ENCODE peak calls at places on chromosome X, in five cellular contexts. One of them, this sample, is unnamed.

GRCh38 chrX:130523460-130524394 is 121.9 kb downstream of the RBMX2 start:
- DNase-seq in cardiac fibroblast: peak
- DNase-seq in caudate nucleus: peak
- DNase-seq in KBM-7: no peak
- DNase-seq in activated CD8-positive, alpha-beta memory T cell treated with anti-CD3 and anti-CD28 coated beads for 48 hours: no peak
- DNase-seq in this sample: peak

GRCh38 chrX:106802063-106802387 is 448 bp upstream of the TBC1D8B start:
- DNase-seq in caudate nucleus: no peak
- DNase-seq in KBM-7: no peak
- DNase-seq in activated CD8-positive, alpha-beta memory T cell treated with anti-CD3 and anti-CD28 coated beads for 48 hours: no peak
- DNase-seq in cardiac fibroblast: no peak
- DNase-seq in this sample: no peak

GRCh38 chrX:48466696-48467095 is 3.4 kb downstream of the SLC38A5 start:
- DNase-seq in activated CD8-positive, alpha-beta memory T cell treated with anti-CD3 and anti-CD28 coated beads for 48 hours: no peak
- DNase-seq in cardiac fibroblast: no peak
- DNase-seq in KBM-7: no peak
- DNase-seq in caudate nucleus: no peak
- DNase-seq in this sample: no peak

GRCh38 chrX:136616987-136617685 is 30.8 kb upstream of the CD40LG start:
- DNase-seq in KBM-7: no peak
- DNase-seq in caudate nucleus: no peak
- DNase-seq in activated CD8-positive, alpha-beta memory T cell treated with anti-CD3 and anti-CD28 coated beads for 48 hours: no peak
- DNase-seq in cardiac fibroblast: no peak
- DNase-seq in this sample: no peak

GRCh38 chrX:50812995-50813842 is 775 bp downstream of the SHROOM4 start:
- DNase-seq in activated CD8-positive, alpha-beta memory T cell treated with anti-CD3 and anti-CD28 coated beads for 48 hours: no peak
- DNase-seq in KBM-7: no peak
- DNase-seq in cardiac fibroblast: peak
- DNase-seq in caudate nucleus: no peak
- DNase-seq in this sample: peak

GRCh38 chrX:153927686-153927935 is 1.5 kb upstream of the ARHGAP4 start:
- DNase-seq in cardiac fibroblast: no peak
- DNase-seq in caudate nucleus: no peak
- DNase-seq in KBM-7: no peak
- DNase-seq in activated CD8-positive, alpha-beta memory T cell treated with anti-CD3 and anti-CD28 coated beads for 48 hours: no peak
- DNase-seq in this sample: no peak

GRCh38 chrX:1673337-1673736 is 58.5 kb downstream of the ASMT start:
- DNase-seq in caudate nucleus: no peak
- DNase-seq in KBM-7: peak
- DNase-seq in activated CD8-positive, alpha-beta memory T cell treated with anti-CD3 and anti-CD28 coated beads for 48 hours: no peak
- DNase-seq in cardiac fibroblast: peak
- DNase-seq in this sample: no peak

GRCh38 chrX:108494416-108495095 is 54.9 kb downstream of the COL4A5 start:
- DNase-seq in activated CD8-positive, alpha-beta memory T cell treated with anti-CD3 and anti-CD28 coated beads for 48 hours: no peak
- DNase-seq in cardiac fibroblast: peak
- DNase-seq in caudate nucleus: no peak
- DNase-seq in KBM-7: no peak
- DNase-seq in this sample: no peak

GRCh38 chrX:47078129-47079043 is at the start of gene RGN:
- DNase-seq in cardiac fibroblast: no peak
- DNase-seq in activated CD8-positive, alpha-beta memory T cell treated with anti-CD3 and anti-CD28 coated beads for 48 hours: no peak
- DNase-seq in caudate nucleus: no peak
- DNase-seq in KBM-7: no peak
- DNase-seq in this sample: no peak

GRCh38 chrX:5915783-5916182 is 312.9 kb downstream of the NLGN4X start:
- DNase-seq in activated CD8-positive, alpha-beta memory T cell treated with anti-CD3 and anti-CD28 coated beads for 48 hours: no peak
- DNase-seq in caudate nucleus: no peak
- DNase-seq in KBM-7: no peak
- DNase-seq in cardiac fibroblast: no peak
- DNase-seq in this sample: no peak

GRCh38 chrX:69117876-69118526 is 47.3 kb downstream of the PJA1 start:
- DNase-seq in activated CD8-positive, alpha-beta memory T cell treated with anti-CD3 and anti-CD28 coated beads for 48 hours: no peak
- DNase-seq in caudate nucleus: no peak
- DNase-seq in cardiac fibroblast: no peak
- DNase-seq in KBM-7: no peak
- DNase-seq in this sample: no peak

GRCh38 chrX:103554687-103555417 is 30.5 kb upstream of the TCEAL4 start:
- DNase-seq in activated CD8-positive, alpha-beta memory T cell treated with anti-CD3 and anti-CD28 coated beads for 48 hours: peak
- DNase-seq in caudate nucleus: peak
- DNase-seq in cardiac fibroblast: peak
- DNase-seq in KBM-7: no peak
- DNase-seq in this sample: no peak

GRCh38 chrX:69424161-69424560 is 80.0 kb upstream of the NALF2 start:
- DNase-seq in KBM-7: peak
- DNase-seq in activated CD8-positive, alpha-beta memory T cell treated with anti-CD3 and anti-CD28 coated beads for 48 hours: no peak
- DNase-seq in caudate nucleus: no peak
- DNase-seq in cardiac fibroblast: peak
- DNase-seq in this sample: no peak

GRCh38 chrX:14581081-14581480 is 51.7 kb downstream of the GLRA2 start:
- DNase-seq in activated CD8-positive, alpha-beta memory T cell treated with anti-CD3 and anti-CD28 coated beads for 48 hours: no peak
- DNase-seq in cardiac fibroblast: no peak
- DNase-seq in caudate nucleus: no peak
- DNase-seq in KBM-7: no peak
- DNase-seq in this sample: no peak

GRCh38 chrX:153649915-153650782 is 3.1 kb downstream of the DUSP9 start:
- DNase-seq in caudate nucleus: no peak
- DNase-seq in KBM-7: no peak
- DNase-seq in cardiac fibroblast: no peak
- DNase-seq in activated CD8-positive, alpha-beta memory T cell treated with anti-CD3 and anti-CD28 coated beads for 48 hours: no peak
- DNase-seq in this sample: peak

GRCh38 chrX:4179031-4179430 is 465.6 kb upstream of the PRKX start:
- DNase-seq in cardiac fibroblast: no peak
- DNase-seq in KBM-7: no peak
- DNase-seq in activated CD8-positive, alpha-beta memory T cell treated with anti-CD3 and anti-CD28 coated beads for 48 hours: no peak
- DNase-seq in caudate nucleus: no peak
- DNase-seq in this sample: no peak

GRCh38 chrX:64204701-64205440 is 637 bp downstream of the AMER1 start:
- DNase-seq in cardiac fibroblast: peak
- DNase-seq in KBM-7: peak
- DNase-seq in activated CD8-positive, alpha-beta memory T cell treated with anti-CD3 and anti-CD28 coated beads for 48 hours: no peak
- DNase-seq in caudate nucleus: peak
- DNase-seq in this sample: no peak

GRCh38 chrX:16839852-16840460 is 30.2 kb downstream of the RBBP7 start:
- DNase-seq in cardiac fibroblast: peak
- DNase-seq in caudate nucleus: peak
- DNase-seq in activated CD8-positive, alpha-beta memory T cell treated with anti-CD3 and anti-CD28 coated beads for 48 hours: no peak
- DNase-seq in KBM-7: no peak
- DNase-seq in this sample: no peak

GRCh38 chrX:43562372-43562771 is 93.7 kb upstream of the MAOA start:
- DNase-seq in caudate nucleus: no peak
- DNase-seq in activated CD8-positive, alpha-beta memory T cell treated with anti-CD3 and anti-CD28 coated beads for 48 hours: no peak
- DNase-seq in cardiac fibroblast: peak
- DNase-seq in KBM-7: no peak
- DNase-seq in this sample: no peak

GRCh38 chrX:139759637-139760036 is 51.7 kb upstream of the MCF2 start:
- DNase-seq in caudate nucleus: no peak
- DNase-seq in cardiac fibroblast: peak
- DNase-seq in KBM-7: peak
- DNase-seq in activated CD8-positive, alpha-beta memory T cell treated with anti-CD3 and anti-CD28 coated beads for 48 hours: no peak
- DNase-seq in this sample: no peak

GRCh38 chrX:57156397-57157049 is 19.3 kb upstream of the SPIN2A start:
- DNase-seq in caudate nucleus: no peak
- DNase-seq in KBM-7: peak
- DNase-seq in activated CD8-positive, alpha-beta memory T cell treated with anti-CD3 and anti-CD28 coated beads for 48 hours: no peak
- DNase-seq in cardiac fibroblast: peak
- DNase-seq in this sample: no peak

GRCh38 chrX:104668550-104668949 is 102.6 kb downstream of the IL1RAPL2 start:
- DNase-seq in caudate nucleus: no peak
- DNase-seq in KBM-7: peak
- DNase-seq in cardiac fibroblast: peak
- DNase-seq in activated CD8-positive, alpha-beta memory T cell treated with anti-CD3 and anti-CD28 coated beads for 48 hours: no peak
- DNase-seq in this sample: no peak

GRCh38 chrX:74521961-74522833 is 92.2 kb downstream of the RLIM start:
- DNase-seq in cardiac fibroblast: no peak
- DNase-seq in caudate nucleus: no peak
- DNase-seq in KBM-7: no peak
- DNase-seq in activated CD8-positive, alpha-beta memory T cell treated with anti-CD3 and anti-CD28 coated beads for 48 hours: no peak
- DNase-seq in this sample: no peak

GRCh38 chrX:55839480-55839879 is 121.9 kb downstream of the RRAGB start:
- DNase-seq in caudate nucleus: no peak
- DNase-seq in activated CD8-positive, alpha-beta memory T cell treated with anti-CD3 and anti-CD28 coated beads for 48 hours: no peak
- DNase-seq in cardiac fibroblast: no peak
- DNase-seq in KBM-7: no peak
- DNase-seq in this sample: no peak

GRCh38 chrX:39196192-39197102 is 395.2 kb downstream of the MID1IP1 start:
- DNase-seq in cardiac fibroblast: peak
- DNase-seq in activated CD8-positive, alpha-beta memory T cell treated with anti-CD3 and anti-CD28 coated beads for 48 hours: no peak
- DNase-seq in caudate nucleus: no peak
- DNase-seq in KBM-7: peak
- DNase-seq in this sample: no peak

GRCh38 chrX:68183612-68184214 is 249.6 kb downstream of the OPHN1 start:
- DNase-seq in activated CD8-positive, alpha-beta memory T cell treated with anti-CD3 and anti-CD28 coated beads for 48 hours: no peak
- DNase-seq in caudate nucleus: no peak
- DNase-seq in cardiac fibroblast: peak
- DNase-seq in KBM-7: peak
- DNase-seq in this sample: no peak

GRCh38 chrX:107676559-107677378 is 48.5 kb downstream of the PRPS1 start:
- DNase-seq in KBM-7: peak
- DNase-seq in caudate nucleus: peak
- DNase-seq in cardiac fibroblast: peak
- DNase-seq in activated CD8-positive, alpha-beta memory T cell treated with anti-CD3 and anti-CD28 coated beads for 48 hours: no peak
- DNase-seq in this sample: no peak

GRCh38 chrX:84046403-84046984 is 141.5 kb downstream of the RPS6KA6 start:
- DNase-seq in caudate nucleus: no peak
- DNase-seq in activated CD8-positive, alpha-beta memory T cell treated with anti-CD3 and anti-CD28 coated beads for 48 hours: peak
- DNase-seq in cardiac fibroblast: peak
- DNase-seq in KBM-7: peak
- DNase-seq in this sample: no peak

GRCh38 chrX:43677993-43678392 is 21.9 kb downstream of the MAOA start:
- DNase-seq in caudate nucleus: no peak
- DNase-seq in cardiac fibroblast: no peak
- DNase-seq in activated CD8-positive, alpha-beta memory T cell treated with anti-CD3 and anti-CD28 coated beads for 48 hours: no peak
- DNase-seq in KBM-7: no peak
- DNase-seq in this sample: no peak

GRCh38 chrX:120517936-120518335 is 42.8 kb downstream of the CUL4B start:
- DNase-seq in caudate nucleus: no peak
- DNase-seq in cardiac fibroblast: peak
- DNase-seq in KBM-7: no peak
- DNase-seq in activated CD8-positive, alpha-beta memory T cell treated with anti-CD3 and anti-CD28 coated beads for 48 hours: no peak
- DNase-seq in this sample: no peak

GRCh38 chrX:17160971-17161370 is 214.0 kb upstream of the NHS start:
- DNase-seq in KBM-7: peak
- DNase-seq in cardiac fibroblast: no peak
- DNase-seq in caudate nucleus: no peak
- DNase-seq in activated CD8-positive, alpha-beta memory T cell treated with anti-CD3 and anti-CD28 coated beads for 48 hours: no peak
- DNase-seq in this sample: no peak

GRCh38 chrX:9341305-9342201 is 123.3 kb upstream of the TBL1X start:
- DNase-seq in caudate nucleus: no peak
- DNase-seq in activated CD8-positive, alpha-beta memory T cell treated with anti-CD3 and anti-CD28 coated beads for 48 hours: no peak
- DNase-seq in cardiac fibroblast: peak
- DNase-seq in KBM-7: peak
- DNase-seq in this sample: no peak

GRCh38 chrX:45771560-45772340 is 571.1 kb upstream of the DIPK2B start:
- DNase-seq in cardiac fibroblast: peak
- DNase-seq in activated CD8-positive, alpha-beta memory T cell treated with anti-CD3 and anti-CD28 coated beads for 48 hours: no peak
- DNase-seq in caudate nucleus: no peak
- DNase-seq in KBM-7: peak
- DNase-seq in this sample: no peak

GRCh38 chrX:14013074-14013473 is 16.6 kb downstream of the GEMIN8 start:
- DNase-seq in KBM-7: no peak
- DNase-seq in activated CD8-positive, alpha-beta memory T cell treated with anti-CD3 and anti-CD28 coated beads for 48 hours: no peak
- DNase-seq in caudate nucleus: no peak
- DNase-seq in cardiac fibroblast: no peak
- DNase-seq in this sample: no peak

GRCh38 chrX:154056739-154057367 is 37.2 kb upstream of the IRAK1 start:
- DNase-seq in activated CD8-positive, alpha-beta memory T cell treated with anti-CD3 and anti-CD28 coated beads for 48 hours: no peak
- DNase-seq in cardiac fibroblast: peak
- DNase-seq in caudate nucleus: no peak
- DNase-seq in KBM-7: peak
- DNase-seq in this sample: no peak

GRCh38 chrX:42694260-42694815 is 83.6 kb downstream of the PPP1R2C start:
- DNase-seq in KBM-7: no peak
- DNase-seq in cardiac fibroblast: no peak
- DNase-seq in activated CD8-positive, alpha-beta memory T cell treated with anti-CD3 and anti-CD28 coated beads for 48 hours: no peak
- DNase-seq in caudate nucleus: no peak
- DNase-seq in this sample: no peak

GRCh38 chrX:133892337-133892736 is 93.1 kb downstream of the GPC3 start:
- DNase-seq in KBM-7: no peak
- DNase-seq in caudate nucleus: no peak
- DNase-seq in cardiac fibroblast: no peak
- DNase-seq in activated CD8-positive, alpha-beta memory T cell treated with anti-CD3 and anti-CD28 coated beads for 48 hours: no peak
- DNase-seq in this sample: no peak

GRCh38 chrX:9356846-9357245 is 108.0 kb upstream of the TBL1X start:
- DNase-seq in caudate nucleus: no peak
- DNase-seq in activated CD8-positive, alpha-beta memory T cell treated with anti-CD3 and anti-CD28 coated beads for 48 hours: no peak
- DNase-seq in cardiac fibroblast: no peak
- DNase-seq in KBM-7: no peak
- DNase-seq in this sample: no peak